ENCODE peak calls at places on chromosomes 12 and 14, in eight cellular contexts. I is midbrain; C is globus pallidus; B is HTR-8/SVneo; Q is stimulated activated CD4-positive, alpha-beta T cell treated with anti-CD3 and anti-CD28 coated beads, Interleukin-2, amount 100 ng/mL, for 24 hours; D is ELF-1; S is nucleus accumbens; M is mucosa of descending colon. H is an unnamed sample.

GRCh38 chr14:22977684-22978486 is 4.5 kb downstream of the AJUBA start:
- DNase-seq in B (peak; percentile 82), C (no peak), I (no peak), M (no peak), D (peak; percentile 93), Q (no peak), S (no peak), H (no peak)

GRCh38 chr12:104750061-104750460 is 208.0 kb downstream of the SLC41A2 start:
- DNase-seq in S (no peak), D (no peak), C (peak; percentile 47), B (no peak), M (no peak), Q (no peak), I (peak; percentile 19), H (no peak)

GRCh38 chr12:115337693-115338543 is 653.9 kb upstream of the TBX3 start:
- DNase-seq in S (no peak), C (peak; percentile 36), M (no peak), B (peak; percentile 66), I (peak; percentile 22), Q (no peak), D (peak; percentile 46), H (no peak)

GRCh38 chr12:11797317-11797913 is 147.9 kb downstream of the ETV6 start:
- DNase-seq in S (no peak), Q (no peak), B (no peak), M (no peak), D (peak; percentile 48), C (no peak), I (peak; percentile 4), H (no peak)

GRCh38 chr12:101719566-101719965 is 19.7 kb downstream of the SYCP3 start:
- DNase-seq in B (no peak), Q (no peak), C (no peak), D (no peak), S (no peak), M (no peak), I (no peak), H (no peak)

GRCh38 chr12:22700126-22700525 is 75.2 kb downstream of the ETNK1 start:
- DNase-seq in I (no peak), B (no peak), Q (no peak), M (no peak), D (no peak), C (no peak), S (no peak), H (no peak)

GRCh38 chr14:59126714-59127436 is 61.6 kb upstream of the DAAM1 start:
- DNase-seq in D (peak; percentile 44), I (peak; percentile 66), S (no peak), Q (no peak), C (peak; percentile 51), M (no peak), B (peak; percentile 91), H (peak; percentile 20)

GRCh38 chr12:92886131-92886530 is 43.0 kb downstream of the EEA1 start:
- DNase-seq in Q (no peak), D (no peak), C (no peak), I (no peak), M (no peak), B (no peak), S (no peak), H (no peak)

GRCh38 chr12:11773889-11774677 is 124.6 kb downstream of the ETV6 start:
- DNase-seq in B (no peak), D (no peak), Q (no peak), I (peak; percentile 43), M (no peak), S (no peak), C (no peak), H (no peak)

GRCh38 chr12:89875809-89876208 is 167.2 kb upstream of the ATP2B1 start:
- DNase-seq in B (no peak), D (no peak), Q (no peak), M (no peak), S (no peak), C (no peak), I (no peak), H (no peak)

H was measured in activated T-cell treated with anti-CD3 and anti-CD28 coated beads, Interleukin-2, amount 50 U/mL, for 48 hours.